ENCODE peak calls at places on chromosomes 4 and X, in nine cellular contexts. V is type B pancreatic cell; R is IMR-90; F is iris pigment epithelial cell; K is coronary artery; L is suprapubic skin; P is activated CD4-positive, alpha-beta T cell treated with anti-CD3 and anti-CD28 coated beads, Interleukin-2, amount 10 ng/mL, durations not matched to agents 24 days and 14 days; U is Peyer's patch; N is posterior vena cava. H is an unnamed sample.

GRCh38 chr4:94561249-94562024 is 109.7 kb downstream of the PDLIM5 start:
- DNase-seq in N (no peak), P (no peak), F (peak; percentile 94), U (no peak), L (no peak), V (no peak), K (no peak), R (peak; percentile 87), H (no peak)

GRCh38 chr4:185566972-185567749 is 31.9 kb upstream of the PDLIM3 start:
- DNase-seq in V (no peak), L (no peak), P (no peak), U (no peak), R (peak; percentile 90), N (no peak), K (peak; percentile 85), F (peak; percentile 90), H (no peak)

GRCh38 chr4:2793920-2794706 is 1.2 kb downstream of the SH3BP2 start:
- DNase-seq in L (peak; percentile 80), P (peak; percentile 61), V (no peak), F (no peak), R (no peak), N (peak; percentile 86), U (no peak), K (peak; percentile 77), H (peak; percentile 80)

GRCh38 chr4:41638806-41639205 is 100.8 kb downstream of the LIMCH1 start:
- DNase-seq in K (no peak), P (no peak), U (no peak), F (no peak), R (no peak), L (no peak), N (no peak), V (no peak), H (no peak)

GRCh38 chr4:187416236-187416635 is 579.3 kb upstream of the ZFP42 start:
- DNase-seq in F (no peak), R (no peak), P (no peak), L (no peak), K (no peak), U (no peak), V (no peak), N (no peak), H (no peak)

GRCh38 chr4:120921456-120922389 is 803 bp downstream of the PRDM5 start:
- DNase-seq in V (peak; percentile 76), R (peak; percentile 68), F (peak; percentile 61), N (peak; percentile 92), P (peak; percentile 71), U (no peak), L (peak; percentile 78), K (peak; percentile 81), H (peak; percentile 60)

GRCh38 chrX:10579753-10580060 is 40.7 kb downstream of the MID1 start:
- DNase-seq in F (peak; percentile 50), K (no peak), R (peak; percentile 37), V (no peak), L (no peak), P (no peak), U (no peak), N (no peak), H (no peak)

GRCh38 chrX:5857232-5857631 is 371.4 kb downstream of the NLGN4X start:
- DNase-seq in K (no peak), L (no peak), R (no peak), P (no peak), V (no peak), F (no peak), N (no peak), U (no peak), H (no peak)

GRCh38 chr4:46270986-46271596 is 118.8 kb downstream of the GABRA2 start:
- DNase-seq in L (no peak), N (no peak), K (no peak), U (no peak), P (no peak), R (peak; percentile 4), V (no peak), F (peak; percentile 8), H (no peak)

GRCh38 chr4:107699466-107700206 is 20.4 kb downstream of the PAPSS1 start:
- DNase-seq in N (no peak), K (no peak), U (no peak), P (no peak), L (no peak), R (peak; percentile 12), V (no peak), F (no peak), H (no peak)

GRCh38 chr4:140252144-140252741 is 98.3 kb upstream of the MAML3 start:
- DNase-seq in N (no peak), V (no peak), P (no peak), U (no peak), R (no peak), K (no peak), F (peak; percentile 24), L (peak; percentile 69), H (no peak)

GRCh38 chrX:18565727-18566126 is 106.2 kb downstream of the RS1 start:
- DNase-seq in R (no peak), N (no peak), U (no peak), K (no peak), V (no peak), L (no peak), P (no peak), F (no peak), H (no peak)

GRCh38 chr4:21535901-21536300 is 412.7 kb downstream of the KCNIP4 start:
- DNase-seq in K (no peak), R (no peak), N (no peak), L (no peak), P (no peak), U (no peak), V (no peak), F (peak; percentile 21), H (no peak)

GRCh38 chrX:106731590-106731989 is 5.1 kb downstream of the RNF128 start:
- DNase-seq in R (no peak), L (no peak), P (no peak), U (no peak), V (no peak), N (no peak), K (no peak), F (no peak), H (no peak)

GRCh38 chr4:76781698-76782595 is 116.0 kb downstream of the SOWAHB start:
- DNase-seq in P (no peak), K (no peak), R (peak; percentile 98), F (peak; percentile 98), L (no peak), N (no peak), V (no peak), U (no peak), H (no peak)

GRCh38 chrX:109797311-109797975 is 64.4 kb upstream of the ACSL4 start:
- DNase-seq in U (no peak), F (no peak), V (no peak), L (no peak), P (no peak), R (no peak), N (no peak), K (no peak), H (no peak)

GRCh38 chrX:38831949-38832348 is 30.7 kb downstream of the MID1IP1 start:
- DNase-seq in U (no peak), K (no peak), R (no peak), N (no peak), P (no peak), L (no peak), F (no peak), V (no peak), H (no peak)

GRCh38 chr4:14924945-14925344 is 77.3 kb upstream of the CPEB2 start:
- DNase-seq in F (no peak), K (no peak), P (peak; percentile 66), V (no peak), L (no peak), N (no peak), U (no peak), R (no peak), H (no peak)

GRCh38 chr4:87657525-87657924 is 7.4 kb downstream of the DMP1 start:
- DNase-seq in K (no peak), U (no peak), P (no peak), L (no peak), F (peak; percentile 79), R (peak; percentile 40), N (no peak), V (no peak), H (no peak)

GRCh38 chr4:87283151-87283550 is 39.5 kb downstream of the HSD17B13 start:
- DNase-seq in V (no peak), N (no peak), L (no peak), P (no peak), R (no peak), U (no peak), F (no peak), K (no peak), H (no peak)

GRCh38 chr4:106854970-106855369 is 181.1 kb downstream of the DKK2 start:
- DNase-seq in K (no peak), F (peak; percentile 10), U (no peak), R (no peak), P (no peak), V (no peak), L (no peak), N (no peak), H (no peak)

H was measured in upper lobe of left lung.